ENCODE peak calls at places on chromosomes 5 and 9, in six cellular contexts. U is astrocyte, L is fibroblast of lung, N is hepatocyte, V is GM23338, J is mesenchymal stem cell. F is an unnamed sample. For H3K36me3, the result is how much of the 10 kb centered on the place peaks cover.

GRCh38 chr5:142611154-142611553 is 74.7 kb downstream of the FGF1 start:
- DNase-seq in U (peak), L (peak), N (peak), V (peak), J (peak), F (peak)

GRCh38 chr9:128523199-128523925 is 18.8 kb downstream of the GLE1 start:
- DNase-seq in U (peak), L (peak), N (peak), V (peak), J (peak), F (no peak)

GRCh38 chr9:107397076-107398049 is 92.2 kb downstream of the KLF4 start:
- DNase-seq in U (peak), L (peak), N (no peak), V (no peak), J (no peak), F (no peak)

GRCh38 chr5:14705556-14705955 is 41.0 kb downstream of the OTULIN start:
- DNase-seq in U (no peak), L (no peak), N (no peak), V (no peak), J (no peak), F (no peak)

GRCh38 chr5:98415663-98416062 is 357.8 kb upstream of the RGMB start:
- DNase-seq in U (peak), L (peak), N (no peak), V (no peak), J (no peak), F (no peak)

GRCh38 chr5:69312459-69313160 is 20.0 kb downstream of the CCDC125 start:
- DNase-seq in U (no peak), L (no peak), N (no peak), V (no peak), J (no peak), F (no peak)

GRCh38 chr9:132216861-132217655 is 55.2 kb downstream of the NTNG2 start:
- DNase-seq in U (no peak), L (no peak), N (no peak), V (no peak), J (no peak), F (no peak)

GRCh38 chr9:89687216-89687615 is 82.4 kb downstream of the GADD45G start:
- DNase-seq in U (no peak), L (no peak), N (no peak), V (no peak), J (no peak), F (no peak)

GRCh38 chr5:116773926-116774325 is 199.3 kb upstream of the SEMA6A start:
- DNase-seq in U (no peak), L (no peak), N (no peak), V (peak), J (no peak), F (no peak)

GRCh38 chr5:144156767-144157171 is 13.7 kb downstream of the YIPF5 start:
- DNase-seq in U (no peak), L (peak), N (no peak), V (no peak), J (no peak), F (no peak)

GRCh38 chr9:118529624-118530214 is 825.5 kb downstream of the TLR4 start:
- DNase-seq in U (no peak), L (no peak), N (no peak), V (no peak), J (no peak), F (no peak)

GRCh38 chr5:40672440-40672839 is 7.3 kb upstream of the PTGER4 start:
- DNase-seq in U (no peak), L (no peak), N (no peak), V (no peak), J (no peak), F (no peak)

GRCh38 chr9:98708933-98709911 is at the start of gene GABBR2:
- DNase-seq in U (no peak), L (peak), N (peak), V (peak), J (no peak), F (no peak)

GRCh38 chr5:27963050-27963783 is 924.8 kb upstream of the CDH9 start:
- DNase-seq in U (no peak), L (no peak), N (no peak), V (no peak), J (no peak), F (no peak)

GRCh38 chr5:10800852-10801251 is 39.8 kb upstream of the DAP start:
- DNase-seq in U (no peak), L (no peak), N (no peak), V (no peak), J (no peak), F (no peak)

GRCh38 chr5:14165375-14166091 is 22.4 kb downstream of the TRIO start:
- DNase-seq in U (peak), L (peak), N (no peak), V (no peak), J (peak), F (peak)

GRCh38 chr9:38027714-38028113 is 41.3 kb downstream of the SHB start:
- DNase-seq in U (no peak), L (no peak), N (no peak), V (no peak), J (no peak), F (no peak)

GRCh38 chr9:111036068-111036789 is 2.0 kb downstream of the LPAR1 start:
- DNase-seq in U (peak), L (peak), N (peak), V (peak), J (peak), F (peak)

GRCh38 chr5:79573983-79574890 is 38.0 kb upstream of the TENT2 start:
- DNase-seq in U (no peak), L (no peak), N (no peak), V (no peak), J (no peak), F (no peak)

GRCh38 chr5:148903587-148903986 is 77.2 kb downstream of the ADRB2 start:
- DNase-seq in U (no peak), L (no peak), N (no peak), V (no peak), J (no peak), F (no peak)

GRCh38 chr5:130529716-130530485 is 625.6 kb downstream of the CHSY3 start:
- DNase-seq in U (no peak), L (no peak), N (no peak), V (peak), J (no peak), F (peak)

GRCh38 chr5:9557696-9558095 is 11.8 kb upstream of the SEMA5A start:
- DNase-seq in U (peak), L (peak), N (no peak), V (no peak), J (peak), F (no peak)

DNA sequence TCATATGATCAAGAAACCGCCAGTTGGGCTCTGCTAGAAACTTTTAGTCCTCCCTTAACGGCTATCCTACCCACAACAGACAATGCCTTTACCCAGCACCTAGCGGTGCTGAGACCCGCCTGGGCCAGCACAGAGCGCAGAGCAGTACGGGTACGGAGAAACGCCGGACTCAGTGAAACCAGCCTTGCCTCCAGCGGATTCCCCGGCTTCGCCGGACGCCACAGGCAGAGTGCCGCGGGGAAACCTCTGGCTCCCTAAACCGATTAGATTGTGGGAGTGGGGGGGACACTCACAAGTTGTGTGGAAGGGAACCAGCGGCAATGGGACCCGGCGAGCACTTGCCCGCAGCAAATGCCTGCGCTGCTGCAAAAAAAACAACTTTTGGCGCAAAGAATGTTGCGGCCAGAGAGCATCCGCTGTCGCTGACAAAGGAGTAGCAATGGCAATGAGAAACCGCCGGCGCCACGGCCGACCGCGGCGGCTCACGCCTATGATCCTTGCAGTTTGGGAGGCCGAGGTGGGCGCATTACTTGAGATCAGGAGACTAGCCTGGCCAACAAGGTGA is 88.2 kb downstream of the ANXA2R start:
- DNase-seq in U (no peak), L (peak), N (no peak), V (peak), J (no peak), F (no peak)
- H3K4me3 ChIP-seq in U (peak), L (peak), N (no peak), V (peak), J (no peak), F (peak)

GRCh38 chr9:113536483-113537226 is 73.1 kb downstream of the RGS3 start:
- DNase-seq in U (peak), L (peak), N (no peak), V (no peak), J (peak), F (no peak)
- H3K36me3 ChIP-seq in U (under half), L (under half), N (under half), V (under half), J (under half), F (under half)

GRCh38 chr5:37735649-37736347 is 104.0 kb downstream of the GDNF start:
- DNase-seq in U (peak), L (peak), N (no peak), V (no peak), J (peak), F (no peak)
- H2AFZ ChIP-seq in U (no peak), L (no peak), N (no peak), V (no peak), J (no peak), F (no peak)

DNA sequence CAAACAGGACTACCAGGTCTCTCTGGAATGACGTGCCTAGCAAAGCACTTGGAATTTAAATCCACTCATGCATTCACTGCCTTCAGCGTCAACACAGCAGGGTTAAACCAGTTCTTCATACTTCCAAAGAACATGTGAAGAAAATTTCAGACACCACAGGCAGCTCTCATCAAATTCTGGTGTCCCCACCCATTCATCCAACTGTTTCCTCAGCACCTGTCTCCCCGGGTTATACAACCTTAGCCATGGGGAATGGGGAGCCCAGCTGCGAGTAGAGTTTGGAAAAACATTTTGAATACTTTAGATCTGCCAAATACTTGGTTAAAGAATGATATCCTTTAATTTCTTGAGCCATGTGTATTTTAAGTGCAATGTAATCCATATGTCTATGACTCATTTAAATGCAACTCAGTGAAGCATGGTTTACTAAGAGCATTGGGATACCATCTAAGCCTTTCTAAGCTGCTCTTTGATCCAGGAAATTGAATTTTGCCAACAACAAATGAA is 17.4 kb downstream of the ADAM19 start:
- DNase-seq in U (peak), L (peak), N (no peak), V (no peak), J (peak), F (peak)
- H3K4me3 ChIP-seq in U (no peak), L (no peak), N (no peak), V (no peak), J (no peak), F (peak)

GRCh38 chr5:72895758-72896157 is 60.1 kb upstream of the FCHO2 start:
- DNase-seq in U (no peak), L (no peak), N (no peak), V (no peak), J (peak), F (no peak)
- H3K36me3 ChIP-seq in U (half or more), L (under half), N (under half), V (half or more), J (under half), F (half or more)

GRCh38 chr9:2253814-2254550 is 238.8 kb downstream of the SMARCA2 start:
- DNase-seq in U (no peak), L (no peak), N (no peak), V (no peak), J (no peak), F (no peak)

GRCh38 chr9:2260401-2261306 is 245.5 kb downstream of the SMARCA2 start:
- DNase-seq in U (peak), L (peak), N (no peak), V (no peak), J (no peak), F (no peak)

GRCh38 chr9:2257530-2257929 is 242.4 kb downstream of the SMARCA2 start:
- DNase-seq in U (no peak), L (no peak), N (no peak), V (no peak), J (no peak), F (no peak)

GRCh38 chr9:2255128-2255527 is 240.0 kb downstream of the SMARCA2 start:
- DNase-seq in U (no peak), L (no peak), N (no peak), V (peak), J (no peak), F (no peak)
- H2AFZ ChIP-seq in U (no peak), L (no peak), N (no peak), V (peak), J (no peak), F (no peak)

DNA sequence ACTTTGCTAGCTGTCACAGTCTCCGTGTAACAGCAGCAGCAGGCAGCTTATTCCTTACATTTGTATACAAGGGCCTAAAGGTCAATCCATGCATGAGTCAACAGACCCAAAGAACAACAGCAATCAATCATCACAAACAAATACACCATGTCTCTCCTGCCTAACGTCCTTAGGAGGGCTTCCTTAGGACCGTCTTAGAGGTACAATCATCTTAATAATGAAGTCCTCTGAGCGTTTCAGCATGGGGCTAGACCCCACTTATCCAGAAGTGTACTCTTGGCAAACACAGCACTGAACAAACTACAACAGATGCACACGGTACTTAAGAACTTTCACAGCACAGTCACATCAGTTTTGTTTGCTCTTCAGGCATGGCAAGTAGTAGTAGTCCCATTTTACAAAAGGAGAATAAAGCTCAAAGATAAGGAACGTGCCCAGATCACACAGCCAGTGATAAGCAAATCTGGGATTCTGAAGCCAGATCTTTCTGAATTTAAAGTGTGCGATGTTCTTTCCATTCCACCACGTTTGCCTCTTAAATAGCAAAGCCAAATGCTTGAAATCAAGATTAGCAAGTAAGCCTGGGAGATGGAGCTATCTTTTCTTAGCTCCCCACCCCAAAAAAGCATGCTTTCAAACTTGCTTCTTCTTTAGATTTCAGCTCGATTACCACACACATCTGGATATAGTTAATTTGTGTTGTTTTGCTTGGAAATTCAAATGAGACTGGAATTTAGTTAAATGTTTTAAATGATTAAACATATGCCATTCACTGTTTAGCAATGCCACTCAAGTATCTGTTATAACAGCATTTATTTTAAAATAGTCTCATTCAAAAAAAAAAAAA is 24.2 kb downstream of the PSMB7 start:
- DNase-seq in U (peak), L (peak), N (no peak), V (no peak), J (peak), F (peak)
- H3K4me3 ChIP-seq in U (no peak), L (peak), N (no peak), V (no peak), J (no peak), F (peak)

DNA sequence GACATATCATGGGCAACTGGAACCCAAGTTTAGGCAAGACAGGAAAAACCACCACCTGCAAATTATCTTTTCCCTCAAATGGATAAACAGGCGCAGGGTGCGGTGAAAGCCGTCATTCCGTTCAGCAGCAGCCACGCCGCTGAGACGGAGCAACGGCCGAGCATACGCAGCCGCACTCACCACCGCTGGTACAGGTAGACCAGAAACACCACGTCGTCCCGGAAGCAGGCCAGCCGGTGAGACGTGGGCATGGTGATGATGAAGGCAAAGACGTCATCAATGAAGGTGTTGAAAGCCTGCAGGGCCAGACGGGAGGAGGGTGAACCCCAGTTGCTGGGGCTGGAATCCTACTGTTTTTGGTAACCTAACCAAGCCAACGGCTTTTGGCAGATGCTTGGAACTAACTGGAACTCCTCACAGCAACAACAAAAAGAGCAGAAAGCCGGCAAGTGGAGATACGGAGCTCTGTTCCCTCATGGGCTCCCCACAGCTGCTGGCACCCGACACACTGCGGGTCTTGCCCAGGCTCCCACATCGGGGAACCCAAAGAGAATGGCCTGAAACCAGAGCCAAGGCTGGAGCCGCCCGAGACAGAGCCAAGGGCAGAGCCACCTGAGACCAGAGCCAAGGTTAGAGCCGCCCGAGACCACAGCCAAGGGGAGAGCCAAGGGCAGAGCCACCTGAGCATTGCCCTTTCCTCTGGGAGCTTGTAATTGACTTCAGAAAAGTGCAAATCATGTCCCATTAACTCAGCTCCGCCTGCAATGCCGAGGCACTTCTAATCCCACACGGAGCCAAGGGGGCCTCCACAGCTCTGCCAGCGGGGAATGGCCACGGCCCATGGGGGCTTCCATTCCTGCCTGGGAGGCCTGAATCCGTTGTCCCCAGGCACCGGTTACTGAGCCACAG is 24.2 kb downstream of the CLPTM1L start:
- DNase-seq in U (no peak), L (no peak), N (no peak), V (no peak), J (no peak), F (no peak)
- H3K36me3 ChIP-seq in U (under half), L (under half), N (under half), V (under half), J (half or more), F (under half)

GRCh38 chr5:75050415-75050814 is 1.9 kb downstream of the GCNT4 start:
- DNase-seq in U (no peak), L (no peak), N (peak), V (peak), J (peak), F (no peak)
- H2AFZ ChIP-seq in U (no peak), L (no peak), N (no peak), V (no peak), J (no peak), F (no peak)

F was measured in PC-9.